ENCODE peak calls at places on chromosome 4, in nine cellular contexts. One of them, this sample, is unnamed.

GRCh38 chr4:88893961-88894360 is 163.0 kb downstream of the FAM13A start:
- DNase-seq in AG10803: peak; percentile 33
- DNase-seq in ovary: no peak
- DNase-seq in heart left ventricle: no peak
- DNase-seq in HCT116: no peak
- DNase-seq in dorsolateral prefrontal cortex: no peak
- DNase-seq in endodermal cell: no peak
- DNase-seq in brain microvascular endothelial cell: no peak
- DNase-seq in colonic mucosa: no peak
- DNase-seq in this sample: no peak

GRCh38 chr4:83603130-83603529 is 67.2 kb downstream of the GPAT3 start:
- DNase-seq in AG10803: no peak
- DNase-seq in brain microvascular endothelial cell: no peak
- DNase-seq in endodermal cell: no peak
- DNase-seq in ovary: no peak
- DNase-seq in heart left ventricle: no peak
- DNase-seq in colonic mucosa: no peak
- DNase-seq in HCT116: no peak
- DNase-seq in dorsolateral prefrontal cortex: no peak
- DNase-seq in this sample: no peak

GRCh38 chr4:138870739-138871633 is 144.6 kb upstream of the NOCT start:
- DNase-seq in HCT116: peak; percentile 65
- DNase-seq in dorsolateral prefrontal cortex: peak; percentile 56
- DNase-seq in AG10803: peak; percentile 70
- DNase-seq in ovary: peak; percentile 33
- DNase-seq in heart left ventricle: peak; percentile 31
- DNase-seq in endodermal cell: peak; percentile 90
- DNase-seq in brain microvascular endothelial cell: peak; percentile 74
- DNase-seq in colonic mucosa: peak; percentile 65
- DNase-seq in this sample: peak; percentile 83

GRCh38 chr4:61662362-61662761 is 462.2 kb downstream of the ADGRL3 start:
- DNase-seq in heart left ventricle: no peak
- DNase-seq in brain microvascular endothelial cell: no peak
- DNase-seq in ovary: no peak
- DNase-seq in dorsolateral prefrontal cortex: no peak
- DNase-seq in AG10803: no peak
- DNase-seq in endodermal cell: no peak
- DNase-seq in HCT116: no peak
- DNase-seq in colonic mucosa: no peak
- DNase-seq in this sample: no peak

GRCh38 chr4:159341486-159341885 is 238.6 kb downstream of the RAPGEF2 start:
- DNase-seq in HCT116: no peak
- DNase-seq in heart left ventricle: no peak
- DNase-seq in endodermal cell: no peak
- DNase-seq in brain microvascular endothelial cell: no peak
- DNase-seq in AG10803: peak; percentile 18
- DNase-seq in dorsolateral prefrontal cortex: no peak
- DNase-seq in colonic mucosa: no peak
- DNase-seq in ovary: no peak
- DNase-seq in this sample: peak; percentile 67

GRCh38 chr4:53514509-53514908 is 76.8 kb downstream of the LNX1 start:
- DNase-seq in brain microvascular endothelial cell: no peak
- DNase-seq in heart left ventricle: no peak
- DNase-seq in ovary: no peak
- DNase-seq in dorsolateral prefrontal cortex: no peak
- DNase-seq in AG10803: no peak
- DNase-seq in HCT116: no peak
- DNase-seq in endodermal cell: no peak
- DNase-seq in colonic mucosa: no peak
- DNase-seq in this sample: no peak

GRCh38 chr4:121107507-121107906 is 35.2 kb upstream of the NDNF start:
- DNase-seq in colonic mucosa: no peak
- DNase-seq in heart left ventricle: no peak
- DNase-seq in brain microvascular endothelial cell: no peak
- DNase-seq in dorsolateral prefrontal cortex: no peak
- DNase-seq in HCT116: no peak
- DNase-seq in AG10803: no peak
- DNase-seq in ovary: no peak
- DNase-seq in endodermal cell: no peak
- DNase-seq in this sample: no peak

GRCh38 chr4:37438880-37439279 is 194.3 kb downstream of the NWD2 start:
- DNase-seq in HCT116: no peak
- DNase-seq in heart left ventricle: no peak
- DNase-seq in brain microvascular endothelial cell: no peak
- DNase-seq in endodermal cell: no peak
- DNase-seq in AG10803: no peak
- DNase-seq in ovary: no peak
- DNase-seq in colonic mucosa: no peak
- DNase-seq in dorsolateral prefrontal cortex: no peak
- DNase-seq in this sample: no peak

GRCh38 chr4:20313237-20314030 is 61.7 kb downstream of the SLIT2 start:
- DNase-seq in AG10803: no peak
- DNase-seq in colonic mucosa: peak; percentile 18
- DNase-seq in endodermal cell: peak; percentile 91
- DNase-seq in HCT116: peak; percentile 24
- DNase-seq in ovary: no peak
- DNase-seq in brain microvascular endothelial cell: no peak
- DNase-seq in heart left ventricle: no peak
- DNase-seq in dorsolateral prefrontal cortex: no peak
- DNase-seq in this sample: peak; percentile 51

GRCh38 chr4:74440356-74440755 is 4.6 kb upstream of the AREG start:
- DNase-seq in ovary: no peak
- DNase-seq in colonic mucosa: no peak
- DNase-seq in endodermal cell: no peak
- DNase-seq in heart left ventricle: no peak
- DNase-seq in HCT116: no peak
- DNase-seq in brain microvascular endothelial cell: no peak
- DNase-seq in dorsolateral prefrontal cortex: no peak
- DNase-seq in AG10803: no peak
- DNase-seq in this sample: no peak

GRCh38 chr4:112982677-112983076 is 66.8 kb upstream of the ANK2 start:
- DNase-seq in AG10803: peak; percentile 38
- DNase-seq in endodermal cell: no peak
- DNase-seq in heart left ventricle: no peak
- DNase-seq in HCT116: no peak
- DNase-seq in dorsolateral prefrontal cortex: no peak
- DNase-seq in colonic mucosa: no peak
- DNase-seq in brain microvascular endothelial cell: no peak
- DNase-seq in ovary: no peak
- DNase-seq in this sample: peak; percentile 18

GRCh38 chr4:177309525-177310371 is at the start of gene NEIL3:
- DNase-seq in AG10803: peak; percentile 82
- DNase-seq in brain microvascular endothelial cell: peak; percentile 89
- DNase-seq in HCT116: peak; percentile 73
- DNase-seq in colonic mucosa: peak; percentile 96
- DNase-seq in heart left ventricle: peak; percentile 94
- DNase-seq in ovary: peak; percentile 84
- DNase-seq in endodermal cell: peak; percentile 94
- DNase-seq in dorsolateral prefrontal cortex: peak; percentile 83
- DNase-seq in this sample: peak; percentile 92

DNA sequence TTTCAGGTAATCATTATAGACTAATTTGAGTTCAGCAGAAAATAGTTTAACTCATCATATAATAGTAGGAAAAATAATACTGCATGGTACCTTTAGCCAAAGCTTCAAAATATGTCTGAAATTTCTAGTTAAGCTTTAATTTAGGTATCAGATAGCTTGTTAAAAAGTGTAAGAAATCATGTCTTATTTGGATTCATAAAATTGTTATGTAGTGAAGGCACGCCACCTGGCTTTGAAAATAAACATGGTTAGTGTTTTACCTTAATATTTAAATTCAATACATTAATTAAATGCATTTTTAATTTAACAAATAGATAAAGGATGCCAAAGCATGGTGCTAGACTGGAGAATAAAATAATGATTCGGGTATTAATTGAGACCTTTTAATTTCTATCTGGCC is 211.4 kb downstream of the FSTL5 start:
- DNase-seq in colonic mucosa: no peak
- DNase-seq in dorsolateral prefrontal cortex: no peak
- DNase-seq in brain microvascular endothelial cell: no peak
- DNase-seq in endodermal cell: no peak
- DNase-seq in HCT116: no peak
- DNase-seq in AG10803: no peak
- DNase-seq in heart left ventricle: no peak
- DNase-seq in ovary: no peak
- DNase-seq in this sample: peak; percentile 4
- TF ChIP-seq CTCF in colonic mucosa: no peak
- TF ChIP-seq CTCF in dorsolateral prefrontal cortex: no peak
- TF ChIP-seq CTCF in brain microvascular endothelial cell: no peak
- TF ChIP-seq CTCF in endodermal cell: peak; percentile 26
- TF ChIP-seq CTCF in HCT116: peak; percentile 20
- TF ChIP-seq CTCF in AG10803: no peak
- TF ChIP-seq CTCF in heart left ventricle: no peak
- TF ChIP-seq CTCF in ovary: no peak
- TF ChIP-seq CTCF in this sample: peak; percentile 1

GRCh38 chr4:85833311-85833710 is 358.4 kb downstream of the ARHGAP24 start:
- DNase-seq in dorsolateral prefrontal cortex: no peak
- DNase-seq in colonic mucosa: no peak
- DNase-seq in ovary: no peak
- DNase-seq in AG10803: no peak
- DNase-seq in endodermal cell: no peak
- DNase-seq in brain microvascular endothelial cell: no peak
- DNase-seq in heart left ventricle: no peak
- DNase-seq in HCT116: no peak
- DNase-seq in this sample: no peak

GRCh38 chr4:85828295-85828910 is 353.5 kb downstream of the ARHGAP24 start:
- DNase-seq in heart left ventricle: no peak
- DNase-seq in brain microvascular endothelial cell: no peak
- DNase-seq in ovary: no peak
- DNase-seq in colonic mucosa: no peak
- DNase-seq in AG10803: peak; percentile 56
- DNase-seq in HCT116: no peak
- DNase-seq in dorsolateral prefrontal cortex: no peak
- DNase-seq in endodermal cell: no peak
- DNase-seq in this sample: peak; percentile 45

GRCh38 chr4:85831647-85832046 is 356.7 kb downstream of the ARHGAP24 start:
- DNase-seq in ovary: no peak
- DNase-seq in brain microvascular endothelial cell: no peak
- DNase-seq in AG10803: no peak
- DNase-seq in endodermal cell: no peak
- DNase-seq in heart left ventricle: no peak
- DNase-seq in colonic mucosa: no peak
- DNase-seq in dorsolateral prefrontal cortex: no peak
- DNase-seq in HCT116: no peak
- DNase-seq in this sample: no peak

GRCh38 chr4:85825937-85826678 is 351.2 kb downstream of the ARHGAP24 start:
- DNase-seq in HCT116: no peak
- DNase-seq in AG10803: peak; percentile 82
- DNase-seq in ovary: no peak
- DNase-seq in colonic mucosa: peak; percentile 41
- DNase-seq in brain microvascular endothelial cell: peak; percentile 46
- DNase-seq in endodermal cell: peak; percentile 71
- DNase-seq in heart left ventricle: peak; percentile 44
- DNase-seq in dorsolateral prefrontal cortex: no peak
- DNase-seq in this sample: peak; percentile 45

GRCh38 chr4:85829276-85830051 is 354.5 kb downstream of the ARHGAP24 start:
- DNase-seq in dorsolateral prefrontal cortex: no peak
- DNase-seq in colonic mucosa: no peak
- DNase-seq in brain microvascular endothelial cell: no peak
- DNase-seq in AG10803: no peak
- DNase-seq in HCT116: no peak
- DNase-seq in ovary: no peak
- DNase-seq in endodermal cell: no peak
- DNase-seq in heart left ventricle: no peak
- DNase-seq in this sample: peak; percentile 47
- H3K4me3 ChIP-seq in dorsolateral prefrontal cortex: no peak overlapping the region
- H3K4me3 ChIP-seq in colonic mucosa: no peak overlapping the region
- H3K4me3 ChIP-seq in brain microvascular endothelial cell: no peak overlapping the region
- H3K4me3 ChIP-seq in AG10803: no peak overlapping the region
- H3K4me3 ChIP-seq in HCT116: no peak overlapping the region
- H3K4me3 ChIP-seq in ovary: no peak overlapping the region
- H3K4me3 ChIP-seq in endodermal cell: no peak overlapping the region
- H3K4me3 ChIP-seq in heart left ventricle: no peak overlapping the region
- H3K4me3 ChIP-seq in this sample: no peak overlapping the region

DNA sequence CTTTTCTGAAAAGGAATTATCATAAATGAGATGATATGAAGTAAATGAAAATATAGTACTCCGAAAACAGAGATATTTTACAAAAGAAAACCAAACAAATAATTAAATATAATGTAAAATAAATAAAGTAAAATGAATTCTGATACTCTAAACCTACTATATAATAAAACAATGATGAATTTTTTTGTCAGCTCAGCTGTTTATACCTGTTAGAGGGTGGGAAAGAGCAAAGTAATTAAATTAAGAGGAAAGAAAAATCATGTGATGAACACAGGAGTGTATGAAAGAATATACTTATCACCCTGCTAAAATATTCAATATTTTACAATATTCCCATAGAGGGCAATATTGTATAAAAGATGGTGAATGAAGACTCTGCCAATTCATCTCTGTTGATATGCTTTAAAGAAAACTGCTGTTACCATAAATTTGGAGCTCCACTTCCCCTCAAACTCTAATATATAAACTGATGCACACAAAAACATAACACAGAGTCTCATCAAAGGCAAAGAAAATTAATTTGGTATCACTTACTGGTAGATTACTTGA is 6.5 kb upstream of the NDST4 start:
- DNase-seq in AG10803: no peak
- DNase-seq in heart left ventricle: no peak
- DNase-seq in ovary: no peak
- DNase-seq in colonic mucosa: no peak
- DNase-seq in endodermal cell: no peak
- DNase-seq in brain microvascular endothelial cell: no peak
- DNase-seq in HCT116: no peak
- DNase-seq in dorsolateral prefrontal cortex: no peak
- DNase-seq in this sample: no peak
- TF ChIP-seq CTCF in AG10803: peak; percentile 37
- TF ChIP-seq CTCF in heart left ventricle: no peak
- TF ChIP-seq CTCF in ovary: no peak
- TF ChIP-seq CTCF in colonic mucosa: no peak
- TF ChIP-seq CTCF in endodermal cell: peak; percentile 20
- TF ChIP-seq CTCF in brain microvascular endothelial cell: no peak
- TF ChIP-seq CTCF in HCT116: no peak
- TF ChIP-seq CTCF in dorsolateral prefrontal cortex: no peak
- TF ChIP-seq CTCF in this sample: no peak

DNA sequence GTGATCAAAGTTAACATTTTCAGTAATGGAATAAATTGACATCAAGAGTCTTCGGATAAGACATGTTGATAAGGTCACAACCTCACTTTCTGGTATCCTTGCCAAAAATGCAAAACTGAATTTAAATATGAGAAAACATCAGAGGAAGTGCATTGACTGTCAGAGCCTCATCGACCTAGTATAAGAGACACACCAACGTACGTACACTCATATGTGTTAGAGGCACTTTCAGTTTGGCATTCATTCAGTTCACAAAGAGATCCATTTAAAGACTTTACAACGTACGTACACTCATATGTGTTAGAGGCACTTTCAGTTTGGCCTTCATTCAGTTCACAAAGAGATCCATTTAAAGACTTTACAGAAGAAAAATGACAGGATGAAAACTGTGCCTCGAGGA is 280.3 kb downstream of the INPP4B start:
- DNase-seq in brain microvascular endothelial cell: no peak
- DNase-seq in heart left ventricle: no peak
- DNase-seq in colonic mucosa: no peak
- DNase-seq in ovary: no peak
- DNase-seq in HCT116: no peak
- DNase-seq in AG10803: no peak
- DNase-seq in dorsolateral prefrontal cortex: no peak
- DNase-seq in endodermal cell: no peak
- DNase-seq in this sample: no peak
- H3K4me3 ChIP-seq in brain microvascular endothelial cell: no peak overlapping the region
- H3K4me3 ChIP-seq in heart left ventricle: no peak overlapping the region
- H3K4me3 ChIP-seq in colonic mucosa: peak overlapping the region; percentile 19
- H3K4me3 ChIP-seq in ovary: no peak overlapping the region
- H3K4me3 ChIP-seq in HCT116: no peak overlapping the region
- H3K4me3 ChIP-seq in AG10803: no peak overlapping the region
- H3K4me3 ChIP-seq in dorsolateral prefrontal cortex: no peak overlapping the region
- H3K4me3 ChIP-seq in endodermal cell: no peak overlapping the region
- H3K4me3 ChIP-seq in this sample: no peak overlapping the region

GRCh38 chr4:81757706-81758105 is 286.0 kb upstream of the RASGEF1B start:
- DNase-seq in dorsolateral prefrontal cortex: no peak
- DNase-seq in brain microvascular endothelial cell: no peak
- DNase-seq in colonic mucosa: no peak
- DNase-seq in ovary: no peak
- DNase-seq in endodermal cell: peak; percentile 51
- DNase-seq in AG10803: no peak
- DNase-seq in heart left ventricle: no peak
- DNase-seq in HCT116: no peak
- DNase-seq in this sample: no peak
- TF ChIP-seq CTCF in dorsolateral prefrontal cortex: no peak
- TF ChIP-seq CTCF in brain microvascular endothelial cell: no peak
- TF ChIP-seq CTCF in colonic mucosa: no peak
- TF ChIP-seq CTCF in ovary: no peak
- TF ChIP-seq CTCF in endodermal cell: peak; percentile 41
- TF ChIP-seq CTCF in AG10803: no peak
- TF ChIP-seq CTCF in heart left ventricle: no peak
- TF ChIP-seq CTCF in HCT116: no peak
- TF ChIP-seq CTCF in this sample: no peak